ENCODE peak calls at places on chromosomes 4 and X, in four cellular contexts. P is GM06990, E is A549, H is fibroblast of pulmonary artery. Y is an unnamed sample.

GRCh38 chr4:57104706-57105560 is 5.3 kb downstream of the IGFBP7 start:
- DNase-seq in P (no peak), E (no peak), H (peak), Y (no peak)

GRCh38 chr4:79597266-79597665 is 189.2 kb upstream of the GK2 start:
- DNase-seq in P (no peak), E (no peak), H (peak), Y (peak)

GRCh38 chr4:25756503-25756902 is 100.9 kb downstream of the SLC34A2 start:
- DNase-seq in P (no peak), E (no peak), H (no peak), Y (no peak)

GRCh38 chr4:174084542-174084941 is 198.9 kb downstream of the FBXO8 start:
- DNase-seq in P (no peak), E (no peak), H (peak), Y (no peak)

GRCh38 chr4:94488667-94489066 is 36.9 kb downstream of the PDLIM5 start:
- DNase-seq in P (no peak), E (peak), H (no peak), Y (peak)

GRCh38 chr4:94274912-94275311 is 67.2 kb downstream of the SMARCAD1 start:
- DNase-seq in P (no peak), E (no peak), H (no peak), Y (peak)

GRCh38 chrX:130738638-130739195 is 164.3 kb downstream of the ENOX2 start:
- DNase-seq in P (no peak), E (no peak), H (no peak), Y (no peak)

GRCh38 chr4:147633113-147633512 is 15.9 kb downstream of the TMEM184C start:
- DNase-seq in P (no peak), E (no peak), H (no peak), Y (peak)

GRCh38 chr4:159006202-159006601 is 96.7 kb upstream of the RAPGEF2 start:
- DNase-seq in P (no peak), E (peak), H (no peak), Y (peak)

GRCh38 chr4:157363366-157363765 is 142.8 kb downstream of the GRIA2 start:
- DNase-seq in P (no peak), E (no peak), H (no peak), Y (no peak)

GRCh38 chr4:41658106-41658505 is 90.4 kb downstream of the PHOX2B start:
- DNase-seq in P (no peak), E (peak), H (no peak), Y (no peak)

GRCh38 chr4:7876096-7876993 is 63.3 kb downstream of the AFAP1 start:
- DNase-seq in P (no peak), E (peak), H (peak), Y (peak)

GRCh38 chr4:6606465-6607235 is 31.7 kb downstream of the MAN2B2 start:
- DNase-seq in P (no peak), E (no peak), H (no peak), Y (no peak)

GRCh38 chrX:31227250-31227649 is 155.4 kb upstream of the FTHL17 start:
- DNase-seq in P (no peak), E (no peak), H (peak), Y (peak)

GRCh38 chrX:111337067-111337466 is 66.8 kb upstream of the CAPN6 start:
- DNase-seq in P (no peak), E (no peak), H (no peak), Y (no peak)

GRCh38 chr4:128958194-128958593 is 135.1 kb downstream of the SCLT1 start:
- DNase-seq in P (no peak), E (no peak), H (peak), Y (no peak)

GRCh38 chr4:20418865-20419451 is 167.3 kb downstream of the SLIT2 start:
- DNase-seq in P (peak), E (peak), H (peak), Y (peak)

GRCh38 chr4:106541253-106541652 is 172.7 kb upstream of the GIMD1 start:
- DNase-seq in P (no peak), E (peak), H (peak), Y (peak)

GRCh38 chrX:131801066-131801465 is 222.0 kb upstream of the STK26 start:
- DNase-seq in P (no peak), E (no peak), H (peak), Y (no peak)

GRCh38 chr4:24604558-24605214 is 20.3 kb upstream of the DHX15 start:
- DNase-seq in P (no peak), E (no peak), H (no peak), Y (no peak)

GRCh38 chrX:50988649-50989048 is 78.1 kb downstream of the BMP15 start:
- DNase-seq in P (no peak), E (peak), H (peak), Y (peak)

GRCh38 chr4:89586318-89586717 is 250.6 kb downstream of the SNCA start:
- DNase-seq in P (no peak), E (no peak), H (no peak), Y (no peak)

GRCh38 chr4:80252427-80252826 is 14.0 kb upstream of the FGF5 start:
- DNase-seq in P (no peak), E (no peak), H (no peak), Y (no peak)

GRCh38 chr4:82491251-82491960 is 61.0 kb downstream of the ENOPH1 start:
- DNase-seq in P (no peak), E (no peak), H (no peak), Y (no peak)

GRCh38 chr4:6938237-6938636 is 28.6 kb downstream of the TBC1D14 start:
- DNase-seq in P (peak), E (no peak), H (peak), Y (peak)

GRCh38 chr4:106032851-106033286 is 137.6 kb downstream of the NPNT start:
- DNase-seq in P (no peak), E (peak), H (peak), Y (peak)

GRCh38 chr4:77821775-77822174 is 2.6 kb upstream of the CNOT6L start:
- DNase-seq in P (no peak), E (no peak), H (no peak), Y (no peak)

GRCh38 chr4:10040049-10040892 is 19.0 kb upstream of the SLC2A9 start:
- DNase-seq in P (no peak), E (no peak), H (no peak), Y (no peak)

GRCh38 chr4:82005153-82005552 is 368.6 kb downstream of the HNRNPD start:
- DNase-seq in P (no peak), E (no peak), H (no peak), Y (no peak)

GRCh38 chr4:71133491-71133890 is 140.0 kb downstream of the DCK start:
- DNase-seq in P (no peak), E (no peak), H (no peak), Y (no peak)

GRCh38 chr4:162349395-162349794 is 185.6 kb upstream of the FSTL5 start:
- DNase-seq in P (no peak), E (no peak), H (no peak), Y (no peak)

GRCh38 chrX:10415704-10416001 is 204.7 kb downstream of the MID1 start:
- DNase-seq in P (no peak), E (no peak), H (peak), Y (peak)

GRCh38 chr4:150999091-150999490 is 16.0 kb downstream of the LRBA start:
- DNase-seq in P (no peak), E (no peak), H (no peak), Y (no peak)

GRCh38 chr4:139628184-139629012 is 37.2 kb upstream of the MGST2 start:
- DNase-seq in P (no peak), E (no peak), H (no peak), Y (no peak)

GRCh38 chr4:153267915-153268694 is 63.9 kb downstream of the TRIM2 start:
- DNase-seq in P (no peak), E (no peak), H (no peak), Y (no peak)

GRCh38 chr4:8451440-8452182 is 11.0 kb downstream of the TRMT44 start:
- DNase-seq in P (no peak), E (no peak), H (peak), Y (no peak)

GRCh38 chr4:69038582-69038981 is 57.7 kb upstream of the UGT2B7 start:
- DNase-seq in P (no peak), E (peak), H (peak), Y (no peak)

GRCh38 chr4:153611679-153612078 is 72.4 kb upstream of the TLR2 start:
- DNase-seq in P (no peak), E (no peak), H (peak), Y (peak)

GRCh38 chr4:119550857-119551532 is 77.6 kb downstream of the PDE5A start:
- DNase-seq in P (no peak), E (no peak), H (peak), Y (peak)

GRCh38 chr4:78446607-78447006 is 105.0 kb upstream of the ANXA3 start:
- DNase-seq in P (no peak), E (no peak), H (no peak), Y (no peak)

DNA sequence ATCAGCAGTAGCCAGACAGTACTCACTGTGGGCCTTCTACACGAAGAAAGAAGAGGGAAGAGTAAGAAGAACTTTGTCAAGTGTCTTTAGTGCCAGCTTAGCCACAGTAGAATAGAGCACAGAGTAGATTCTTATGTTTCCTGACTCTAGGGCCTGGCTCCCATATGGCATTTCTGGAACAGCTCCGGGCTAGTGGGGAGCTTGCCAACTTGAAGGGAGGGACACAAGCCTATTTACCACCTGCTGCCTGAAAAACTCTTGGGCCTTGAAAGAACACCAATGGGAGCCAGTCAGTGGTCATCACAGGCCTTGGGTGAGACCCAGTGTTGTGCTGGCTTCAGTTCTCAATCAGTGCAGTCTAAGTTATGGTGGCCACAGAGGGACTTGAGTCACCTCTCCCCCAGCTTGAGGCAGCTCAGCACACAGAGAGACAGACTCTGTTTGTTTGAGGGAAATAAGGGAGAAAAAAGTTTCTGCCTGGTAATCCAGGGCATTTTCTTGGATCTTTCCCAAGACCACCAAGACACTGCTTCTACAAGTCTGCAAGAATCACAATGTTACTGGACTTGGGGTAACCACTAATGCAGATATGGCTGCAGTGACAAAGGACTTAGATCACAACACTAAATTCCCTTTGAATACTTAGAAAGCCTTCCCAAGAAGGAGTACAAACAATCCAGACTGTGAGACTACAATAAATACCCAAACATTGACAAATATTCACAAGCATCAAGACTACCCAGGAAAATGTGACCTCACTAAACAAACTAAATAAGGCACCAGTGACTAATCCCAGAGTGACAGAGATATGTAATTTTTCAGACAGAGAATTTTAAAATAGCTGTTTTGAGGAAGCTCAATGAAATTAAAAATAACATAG is 261.0 kb upstream of the NDST3 start:
- DNase-seq in P (no peak), E (no peak), H (no peak), Y (no peak)
- H3K4me3 ChIP-seq in P (no peak), E (no peak), H (no peak), Y (no peak)

DNA sequence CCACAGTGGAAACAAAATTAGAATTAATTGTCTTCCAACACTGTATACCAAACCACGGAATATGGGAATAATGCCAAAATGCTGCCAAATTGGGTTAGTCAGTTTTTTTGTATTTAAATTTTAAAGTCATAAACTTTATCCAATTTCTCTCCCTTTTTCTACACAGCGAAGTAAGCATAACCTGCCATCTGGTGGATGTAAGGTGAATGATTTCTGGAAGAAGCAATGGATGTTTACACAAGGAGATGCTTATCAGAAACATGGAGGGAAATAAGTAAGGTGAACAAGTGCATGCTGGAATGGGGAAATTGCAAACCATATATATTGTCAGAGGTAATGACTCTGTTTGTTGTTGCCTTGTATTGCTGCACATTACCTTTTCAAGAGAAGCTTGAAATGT is 691.9 kb downstream of the TECRL start:
- DNase-seq in P (no peak), E (peak), H (peak), Y (no peak)
- TF ChIP-seq CTCF in P (no peak), E (no peak), H (peak), Y (no peak)

DNA sequence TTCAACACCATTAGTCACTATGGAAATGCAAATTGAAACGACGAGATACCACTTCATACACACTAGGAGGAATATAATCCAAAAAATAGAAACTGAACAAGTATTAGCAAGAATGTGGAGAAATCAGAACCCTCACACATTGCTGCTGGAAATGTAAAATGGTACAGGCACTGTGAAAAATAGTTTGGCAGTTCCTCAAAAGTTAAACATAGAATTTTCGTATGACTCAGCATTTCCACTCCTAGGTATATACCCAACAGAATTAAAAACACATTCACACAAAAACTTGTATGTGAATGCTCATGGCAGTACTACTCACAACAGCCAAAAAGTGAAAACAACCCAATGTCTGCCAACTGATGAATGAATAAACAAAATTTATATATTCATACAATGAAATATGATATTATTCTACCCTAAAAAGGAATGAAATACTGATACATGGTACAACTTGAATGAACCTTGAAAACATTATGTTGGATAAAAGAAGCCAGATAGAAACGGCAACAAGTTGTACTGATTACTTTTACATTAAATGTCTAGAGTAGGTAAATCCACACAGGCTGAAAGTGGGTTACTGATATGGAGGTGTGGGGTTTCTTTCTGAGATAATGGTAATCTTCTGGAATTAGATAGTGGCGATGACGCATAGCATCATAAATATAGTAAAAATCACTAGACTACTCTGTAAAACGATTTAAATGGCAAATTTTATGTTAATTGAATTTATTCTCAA is 22.3 kb downstream of the TEC start:
- DNase-seq in P (peak), E (no peak), H (peak), Y (no peak)
- H3K4me3 ChIP-seq in P (no peak), E (no peak), H (no peak), Y (no peak)

GRCh38 chr4:134762053-134762452 is 560.5 kb upstream of the PABPC4L start:
- DNase-seq in P (no peak), E (no peak), H (no peak), Y (no peak)
- TF ChIP-seq CTCF in P (no peak), E (no peak), H (no peak), Y (no peak)

Y was measured in AG10803.